ENCODE peak calls at places on chromosomes 16 and 17, in four cellular contexts. K is K562, I is HL-60, C is GM12878. E is an unnamed sample.

GRCh38 chr17:35460354-35460851 is 11.8 kb upstream of the SLFN13 start:
- DNase-seq in K (peak), I (no peak), C (peak), E (peak)

GRCh38 chr17:17363638-17364337 is 60.6 kb downstream of the NT5M start:
- DNase-seq in K (no peak), I (no peak), C (no peak), E (no peak)

GRCh38 chr16:69618721-69619120 is 53.0 kb downstream of the NFAT5 start:
- DNase-seq in K (no peak), I (no peak), C (no peak), E (no peak)

GRCh38 chr17:16459850-16460550 is 32.0 kb downstream of the LRRC75A start:
- DNase-seq in K (no peak), I (no peak), C (no peak), E (no peak)

GRCh38 chr16:28524544-28525179 is 14.1 kb downstream of the NUPR1 start:
- DNase-seq in K (peak), I (no peak), C (no peak), E (no peak)

GRCh38 chr17:12180644-12181261 is 160.1 kb downstream of the MAP2K4 start:
- DNase-seq in K (peak), I (peak), C (peak), E (no peak)

GRCh38 chr16:68707341-68708152 is 29.5 kb upstream of the CDH1 start:
- DNase-seq in K (peak), I (no peak), C (no peak), E (no peak)

GRCh38 chr16:80875616-80876015 is 71.2 kb upstream of the CDYL2 start:
- DNase-seq in K (no peak), I (no peak), C (no peak), E (no peak)

GRCh38 chr17:38476549-38476948 is 48.3 kb downstream of the ARHGAP23 start:
- DNase-seq in K (no peak), I (no peak), C (no peak), E (no peak)

GRCh38 chr16:58128721-58129096 is 472 bp downstream of the CFAP20 start:
- DNase-seq in K (peak), I (no peak), C (no peak), E (no peak)

GRCh38 chr17:42898147-42898807 is 2.3 kb upstream of the G6PC1 start:
- DNase-seq in K (no peak), I (no peak), C (no peak), E (no peak)

GRCh38 chr17:39799395-39799794 is 61.7 kb downstream of the GRB7 start:
- DNase-seq in K (no peak), I (no peak), C (no peak), E (no peak)

GRCh38 chr16:30186782-30187555 is 3.6 kb downstream of the CORO1A start:
- DNase-seq in K (peak), I (peak), C (peak), E (no peak)

GRCh38 chr17:11077673-11078072 is 163.3 kb upstream of the SHISA6 start:
- DNase-seq in K (no peak), I (no peak), C (no peak), E (no peak)

GRCh38 chr17:32960815-32961214 is 30.8 kb upstream of the SPACA3 start:
- DNase-seq in K (no peak), I (no peak), C (no peak), E (no peak)

GRCh38 chr16:85870159-85870558 is 28.8 kb upstream of the IRF8 start:
- DNase-seq in K (no peak), I (peak), C (no peak), E (no peak)

GRCh38 chr17:15882058-15882720 is 62.7 kb upstream of the ADORA2B start:
- DNase-seq in K (peak), I (no peak), C (no peak), E (no peak)

GRCh38 chr16:88651276-88651988 is 579 bp upstream of the CYBA start:
- DNase-seq in K (peak), I (no peak), C (peak), E (peak)

GRCh38 chr17:82751171-82751570 is 694 bp upstream of the TBCD start:
- DNase-seq in K (no peak), I (no peak), C (no peak), E (no peak)

GRCh38 chr17:43694081-43694870 is 32.6 kb upstream of the MEOX1 start:
- DNase-seq in K (peak), I (peak), C (no peak), E (peak)

GRCh38 chr17:77432791-77433190 is 292.0 kb downstream of the SEC14L1 start:
- DNase-seq in K (no peak), I (no peak), C (no peak), E (no peak)

GRCh38 chr17:47650525-47651522 is 1.1 kb downstream of the KPNB1 start:
- DNase-seq in K (peak), I (peak), C (peak), E (peak)

GRCh38 chr16:6286176-6286575 is 1046.5 kb upstream of the RBFOX1 start:
- DNase-seq in K (no peak), I (no peak), C (no peak), E (no peak)

GRCh38 chr16:87790278-87791023 is 24.7 kb upstream of the KLHDC4 start:
- DNase-seq in K (no peak), I (no peak), C (no peak), E (no peak)

GRCh38 chr17:55479903-55480302 is 31.3 kb downstream of the SMIM36 start:
- DNase-seq in K (no peak), I (no peak), C (no peak), E (no peak)

GRCh38 chr17:30021708-30022317 is 80.4 kb downstream of the EFCAB5 start:
- DNase-seq in K (peak), I (peak), C (no peak), E (peak)

GRCh38 chr17:73952136-73952497 is 251.4 kb upstream of the RPL38 start:
- DNase-seq in K (no peak), I (no peak), C (no peak), E (no peak)

GRCh38 chr17:68133370-68134045 is 98.0 kb downstream of the KPNA2 start:
- DNase-seq in K (no peak), I (peak), C (no peak), E (no peak)

GRCh38 chr17:17298108-17298507 is 5.1 kb upstream of the NT5M start:
- DNase-seq in K (no peak), I (no peak), C (no peak), E (no peak)

GRCh38 chr16:22672830-22673210 is 141.1 kb upstream of the HS3ST2 start:
- DNase-seq in K (no peak), I (no peak), C (no peak), E (no peak)

GRCh38 chr17:62592305-62593099 is 35.0 kb upstream of the MRC2 start:
- DNase-seq in K (no peak), I (no peak), C (no peak), E (no peak)

GRCh38 chr17:62652251-62653001 is 25.0 kb downstream of the MRC2 start:
- DNase-seq in K (no peak), I (peak), C (no peak), E (no peak)

GRCh38 chr16:68889508-68890150 is 46.3 kb downstream of the TANGO6 start:
- DNase-seq in K (no peak), I (peak), C (no peak), E (no peak)

GRCh38 chr17:82686366-82687324 is 11.9 kb downstream of the RAB40B start:
- DNase-seq in K (no peak), I (no peak), C (no peak), E (no peak)

GRCh38 chr17:77769215-77769614 is 189.3 kb upstream of the TNRC6C start:
- DNase-seq in K (no peak), I (no peak), C (no peak), E (no peak)

GRCh38 chr17:77846531-77847085 is 111.9 kb upstream of the TNRC6C start:
- DNase-seq in K (no peak), I (no peak), C (no peak), E (no peak)

GRCh38 chr16:87924041-87924851 is 12.1 kb downstream of the CA5A start:
- DNase-seq in K (no peak), I (no peak), C (peak), E (peak)

GRCh38 chr16:4846503-4846900 is 586 bp downstream of the GLYR1 start:
- DNase-seq in K (peak), I (peak), C (no peak), E (peak)
- TF ChIP-seq SPI1 in K (peak), I (peak), C (peak), E (peak)

GRCh38 chr16:15033309-15033707 is 22.6 kb downstream of the NTAN1 start:
- DNase-seq in K (no peak), I (no peak), C (no peak), E (no peak)
- TF ChIP-seq POLR2AphosphoS5 in K (no peak), I (no peak), C (no peak), E (no peak)

DNA sequence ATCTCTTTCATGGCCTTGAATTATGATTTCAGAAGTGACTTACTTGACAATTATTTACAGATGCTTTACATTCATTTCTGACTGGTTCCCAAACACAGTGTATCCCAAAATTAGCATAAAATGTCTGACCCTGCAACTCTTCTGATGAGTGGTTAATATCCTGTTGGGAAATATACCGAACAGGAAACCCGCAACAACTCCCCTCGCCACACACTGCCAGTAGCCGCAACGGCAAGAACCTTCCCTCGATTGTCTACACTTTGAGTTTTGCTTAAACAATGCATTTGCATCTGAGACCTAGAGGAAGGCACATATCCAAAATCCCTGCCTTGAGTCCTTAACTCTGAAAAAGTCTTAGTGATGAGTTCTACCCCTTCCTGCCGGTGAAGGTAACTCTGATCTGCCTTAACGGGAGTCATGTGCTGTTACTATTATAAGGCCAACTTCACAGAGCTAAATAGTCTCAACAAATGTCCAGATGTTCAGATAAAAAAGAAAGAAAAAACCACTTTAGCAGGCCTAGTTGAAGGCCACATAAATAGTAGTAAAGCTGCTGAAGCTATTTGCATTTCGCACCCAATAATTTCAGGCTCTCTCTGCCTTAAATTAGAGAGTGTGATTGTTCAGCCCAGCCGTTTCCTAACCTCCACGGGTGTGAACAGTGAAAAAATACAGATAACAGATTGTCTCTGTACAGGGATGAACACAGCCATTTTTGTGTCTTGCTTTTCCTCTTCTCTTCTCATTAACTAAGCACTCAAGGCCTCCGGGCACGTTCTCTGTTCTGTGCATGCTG is 321.1 kb downstream of the HS3ST3B1 start:
- DNase-seq in K (no peak), I (peak), C (no peak), E (no peak)
- TF ChIP-seq SPI1 in K (no peak), I (no peak), C (no peak), E (no peak)

DNA sequence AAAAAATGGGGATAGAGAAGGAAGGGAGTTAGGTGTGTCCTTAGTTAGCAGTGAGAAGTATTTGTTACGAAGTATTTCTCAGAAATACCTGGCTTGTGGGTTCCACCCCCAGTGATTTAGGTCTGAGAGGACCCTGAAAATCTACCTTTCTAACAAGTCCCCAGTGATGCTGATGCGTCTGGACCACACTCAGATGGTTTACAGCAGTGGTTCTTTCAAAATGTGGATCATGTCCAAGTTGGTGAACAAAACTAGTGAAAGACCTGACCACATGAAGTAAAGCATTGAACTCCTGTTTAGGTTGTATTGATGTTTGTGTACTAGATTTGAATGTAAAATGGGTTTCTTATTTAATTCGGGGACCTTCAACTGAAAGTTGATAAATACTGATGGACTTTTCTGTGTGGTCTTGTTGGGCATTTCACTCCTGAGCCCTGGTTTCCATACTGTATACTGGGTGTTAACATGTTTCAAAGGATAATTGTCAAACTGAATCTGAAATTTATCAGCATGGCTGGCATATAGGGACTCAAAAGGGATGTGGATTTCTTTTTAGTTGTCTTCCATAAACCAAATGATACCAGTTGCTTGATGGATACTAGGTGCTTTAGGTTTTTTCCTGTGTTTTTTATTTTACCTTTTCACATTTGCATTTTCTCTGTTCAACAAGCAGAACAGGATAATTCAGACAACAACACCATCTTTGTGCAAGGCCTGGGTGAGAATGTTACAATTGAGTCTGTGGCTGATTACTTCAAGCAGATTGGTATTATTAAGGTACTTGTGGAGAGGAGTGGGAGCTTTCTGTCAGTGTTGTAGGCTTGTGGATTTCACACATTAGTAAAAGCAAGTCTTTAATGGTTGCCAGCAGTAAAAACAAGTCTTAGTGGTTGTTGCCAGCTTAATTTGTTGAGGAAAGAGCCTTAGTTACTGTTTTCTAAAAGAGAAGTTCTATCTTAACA is 8.8 kb downstream of the FUS start:
- DNase-seq in K (no peak), I (no peak), C (no peak), E (no peak)
- TF ChIP-seq POLR2AphosphoS5 in K (peak), I (no peak), C (peak), E (peak)

DNA sequence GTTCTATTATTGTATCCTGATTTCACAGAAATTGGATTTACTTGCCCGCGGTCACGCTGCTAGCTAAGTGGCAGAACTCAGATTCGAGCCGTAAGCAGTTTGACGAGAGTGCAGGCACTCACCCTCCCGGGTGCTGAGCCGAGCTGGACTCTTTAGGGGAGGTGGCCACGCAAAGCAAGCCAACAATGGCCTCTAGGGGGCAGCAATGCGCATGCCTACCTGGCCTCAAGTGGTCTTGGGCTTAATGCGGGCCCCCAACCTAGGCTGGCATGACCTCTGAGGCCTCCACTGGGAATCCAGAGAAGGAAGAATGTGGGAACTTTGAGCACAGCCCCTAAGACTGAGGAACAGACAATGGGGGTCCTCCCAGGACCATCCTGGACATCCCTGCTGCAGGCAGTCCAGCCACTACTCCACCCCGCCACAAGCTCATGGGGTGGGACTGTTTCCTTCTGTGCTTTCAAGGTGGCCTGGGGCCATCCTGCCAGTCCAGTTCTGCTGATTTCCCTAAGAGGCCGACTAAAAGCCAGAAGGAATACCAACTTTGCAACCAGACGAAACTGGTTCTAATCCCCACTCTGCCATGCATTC is 276.5 kb downstream of the XYLT1 start:
- DNase-seq in K (peak), I (peak), C (no peak), E (peak)
- TF ChIP-seq SPI1 in K (no peak), I (no peak), C (peak), E (peak)

GRCh38 chr17:75034236-75034908 is 12.4 kb downstream of the ATP5PD start:
- DNase-seq in K (peak), I (peak), C (peak), E (peak)
- TF ChIP-seq POLR2AphosphoS5 in K (no peak), I (peak), C (no peak), E (no peak)

DNA sequence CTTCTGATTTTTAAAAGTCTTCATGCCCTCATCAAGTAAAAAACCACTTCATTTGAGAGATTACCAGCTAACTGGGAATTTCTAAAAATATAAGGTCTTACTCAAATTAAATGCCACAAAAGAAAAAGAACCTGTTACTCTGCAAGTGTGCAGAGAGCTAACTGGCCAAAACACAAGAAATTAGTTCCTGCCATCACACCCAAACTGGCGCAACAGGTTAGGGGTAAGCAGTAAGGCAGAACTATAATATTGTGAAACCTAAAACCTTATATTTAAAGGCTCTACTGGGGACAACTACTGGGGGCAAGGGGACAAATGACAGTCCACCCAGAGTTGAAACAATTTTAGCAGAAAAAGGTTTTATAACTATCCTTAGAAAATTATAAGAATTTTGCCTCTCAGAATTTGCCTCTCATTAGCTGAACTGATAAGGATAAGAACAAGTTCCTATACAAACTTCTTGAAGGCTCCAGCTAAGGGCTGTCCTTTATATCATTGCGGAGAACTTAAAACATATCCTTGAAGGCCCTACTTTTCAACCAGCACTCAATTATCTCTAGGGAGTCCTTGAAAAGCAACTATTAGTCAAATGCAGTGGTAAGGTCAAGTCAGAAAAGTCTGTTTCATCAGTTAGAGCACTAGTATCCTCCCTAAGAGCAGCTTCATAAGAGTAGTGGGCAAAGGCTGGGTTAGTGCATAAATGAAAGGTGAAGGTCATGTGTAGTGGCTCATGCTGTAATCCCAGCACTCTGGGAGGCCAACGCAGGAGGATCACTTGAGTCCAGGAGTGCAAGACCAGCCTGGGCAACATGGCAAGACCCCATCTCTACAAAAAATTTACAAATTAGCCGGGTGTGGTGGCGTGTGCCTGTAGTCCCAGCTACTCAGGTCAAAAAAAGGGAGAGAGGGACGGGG is 31.5 kb downstream of the SMURF2 start:
- DNase-seq in K (no peak), I (peak), C (no peak), E (no peak)
- TF ChIP-seq SPI1 in K (no peak), I (no peak), C (no peak), E (no peak)

DNA sequence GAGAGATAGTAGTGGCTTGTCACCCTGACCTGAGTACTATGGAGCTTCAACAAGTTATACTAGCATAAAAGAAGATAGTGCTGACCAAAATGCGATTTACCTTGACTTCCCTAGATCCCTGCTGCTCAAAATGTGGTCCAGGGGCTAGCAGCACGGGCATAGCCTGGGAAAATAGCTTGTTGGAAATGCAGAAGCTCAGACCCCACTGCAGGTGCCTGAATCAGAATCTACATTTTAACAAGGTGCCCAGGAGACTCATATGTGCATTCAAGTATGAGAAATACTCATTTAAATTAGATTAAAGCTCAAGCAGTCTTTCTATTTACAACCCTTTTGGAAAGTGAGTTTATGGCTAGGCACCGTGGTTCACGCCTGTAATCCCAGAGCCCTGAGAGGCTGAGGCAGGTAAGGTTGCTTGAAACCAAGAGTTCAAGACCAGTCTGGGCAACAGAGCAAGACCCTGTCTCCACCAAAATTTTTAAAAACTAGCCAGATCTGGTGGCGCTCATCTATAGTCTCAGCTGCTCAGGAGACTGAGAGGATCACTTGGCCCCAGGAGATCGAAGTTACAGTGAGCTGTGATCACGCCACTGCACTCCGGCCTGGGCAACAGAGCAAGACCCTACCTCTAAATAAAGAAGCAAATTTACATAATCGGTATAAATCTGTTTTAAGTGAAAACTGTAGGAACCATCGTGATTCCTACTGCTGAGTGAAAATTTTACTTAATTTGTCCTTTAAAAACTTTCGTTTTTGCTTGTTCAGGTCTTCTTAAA is 7.3 kb downstream of the APOH start:
- DNase-seq in K (no peak), I (no peak), C (no peak), E (no peak)
- TF ChIP-seq POLR2AphosphoS5 in K (no peak), I (no peak), C (no peak), E (no peak)